ENCODE peak calls at places on chromosomes 1 and 21, in four cellular contexts. B, P, W and R are unnamed samples.

GRCh38 chr1:3126756-3127718 is 58.0 kb downstream of the PRDM16 start:
- DNase-seq in B (peak), P (no peak), W (no peak), R (no peak)

GRCh38 chr1:203274603-203275381 is 30.5 kb upstream of the BTG2 start:
- DNase-seq in P (no peak), B (no peak), W (peak), R (no peak)

GRCh38 chr21:42684109-42684916 is 30.9 kb downstream of the PDE9A start:
- DNase-seq in P (no peak), W (no peak), B (no peak), R (no peak)

GRCh38 chr1:14642712-14643111 is 44.2 kb downstream of the KAZN start:
- DNase-seq in W (no peak), B (no peak), P (no peak), R (no peak)

GRCh38 chr21:39021475-39021832 is 161.8 kb downstream of the PSMG1 start:
- DNase-seq in B (no peak), P (no peak), W (no peak), R (no peak)

GRCh38 chr21:43842742-43843141 is 22.3 kb upstream of the AGPAT3 start:
- DNase-seq in P (no peak), W (no peak), B (peak), R (no peak)

GRCh38 chr1:96090134-96090533 is 631.5 kb upstream of the PTBP2 start:
- DNase-seq in P (no peak), W (no peak), B (no peak), R (no peak)

GRCh38 chr1:231929311-231929710 is 302.7 kb downstream of the DISC1 start:
- DNase-seq in B (peak), P (no peak), W (no peak), R (no peak)

GRCh38 chr1:39917825-39918224 is 16.1 kb upstream of the MYCL start:
- DNase-seq in P (no peak), W (no peak), B (peak), R (peak)

GRCh38 chr1:78229344-78229743 is 183.6 kb downstream of the GIPC2 start:
- DNase-seq in B (peak), W (peak), P (no peak), R (no peak)

GRCh38 chr1:12231276-12231595 is 1.4 kb downstream of the VPS13D start:
- DNase-seq in B (peak), P (no peak), W (no peak), R (no peak)

GRCh38 chr1:244054247-244054923 is 3.3 kb downstream of the ZBTB18 start:
- DNase-seq in P (no peak), B (no peak), W (no peak), R (no peak)

GRCh38 chr1:151799179-151800022 is 5.8 kb downstream of the LINGO4 start:
- DNase-seq in W (no peak), B (peak), P (no peak), R (no peak)

GRCh38 chr1:67686272-67687197 is 1.5 kb downstream of the GADD45A start:
- DNase-seq in P (peak), B (peak), W (peak), R (peak)

GRCh38 chr1:95679262-95679661 is 445.3 kb downstream of the RWDD3 start:
- DNase-seq in B (no peak), P (no peak), W (no peak), R (no peak)

GRCh38 chr1:32990887-32991286 is 26.3 kb upstream of the RNF19B start:
- DNase-seq in P (no peak), W (no peak), B (no peak), R (no peak)

GRCh38 chr1:53186533-53186932 is 10.1 kb upstream of the CPT2 start:
- DNase-seq in B (no peak), W (no peak), P (no peak), R (no peak)
- TF ChIP-seq CTCF in B (no peak), W (no peak), P (no peak), R (no peak)

DNA sequence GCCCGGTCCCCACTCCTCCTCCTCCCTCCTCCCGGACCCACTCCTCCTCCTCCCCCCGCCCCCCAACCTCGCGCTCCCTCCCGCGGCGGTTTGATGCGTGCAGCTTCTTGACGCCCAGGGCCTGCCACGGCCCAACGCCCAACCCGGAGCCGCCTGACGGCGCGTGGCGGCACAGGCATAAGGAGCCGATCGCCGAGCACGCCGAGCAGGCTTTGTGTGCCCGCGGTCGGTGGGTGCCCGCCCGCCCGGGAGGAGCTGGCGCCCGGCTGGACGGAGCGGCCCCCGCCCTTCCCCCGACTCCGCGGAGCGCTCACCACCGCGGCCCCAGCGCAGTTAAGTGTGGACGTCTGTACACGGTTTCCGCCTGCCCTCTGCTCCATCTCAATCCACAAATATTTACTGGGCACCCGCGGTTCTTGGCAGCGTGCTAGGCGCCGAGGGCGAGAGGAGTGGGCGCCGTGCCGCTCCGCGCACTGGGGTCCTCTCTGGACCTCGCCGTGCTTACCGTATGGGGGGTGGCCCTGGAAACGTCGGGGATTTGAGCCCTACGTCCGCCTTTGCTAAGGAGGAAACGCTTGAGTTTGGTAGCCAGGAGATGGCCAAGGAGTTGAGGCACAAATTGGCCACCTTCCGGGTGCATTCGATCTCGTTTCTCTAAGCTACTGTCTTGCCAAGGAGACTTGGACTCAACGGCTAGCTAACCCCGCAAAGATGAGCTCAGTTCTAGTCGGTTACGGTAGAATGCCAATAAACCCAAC is 428 bp upstream of the HDGF start:
- DNase-seq in P (peak), B (peak), W (peak), R (peak)
- TF ChIP-seq CTCF in P (peak), B (peak), W (no peak), R (no peak)

GRCh38 chr1:173420330-173420806 is 56.8 kb upstream of the PRDX6 start:
- DNase-seq in W (peak), B (peak), P (peak), R (no peak)
- TF ChIP-seq CTCF in W (no peak), B (peak), P (peak), R (peak)

GRCh38 chr1:161164901-161165620 is 1.2 kb upstream of the PPOX start:
- DNase-seq in P (no peak), W (no peak), B (no peak), R (no peak)

GRCh38 chr1:161166669-161167548 is 683 bp downstream of the PPOX start:
- DNase-seq in P (no peak), W (no peak), B (no peak), R (peak)

GRCh38 chr1:161163793-161164192 is 2.4 kb upstream of the PPOX start:
- DNase-seq in P (no peak), B (no peak), W (no peak), R (no peak)

GRCh38 chr1:161168906-161169305 is 2.7 kb downstream of the PPOX start:
- DNase-seq in B (no peak), P (no peak), W (no peak), R (peak)

DNA sequence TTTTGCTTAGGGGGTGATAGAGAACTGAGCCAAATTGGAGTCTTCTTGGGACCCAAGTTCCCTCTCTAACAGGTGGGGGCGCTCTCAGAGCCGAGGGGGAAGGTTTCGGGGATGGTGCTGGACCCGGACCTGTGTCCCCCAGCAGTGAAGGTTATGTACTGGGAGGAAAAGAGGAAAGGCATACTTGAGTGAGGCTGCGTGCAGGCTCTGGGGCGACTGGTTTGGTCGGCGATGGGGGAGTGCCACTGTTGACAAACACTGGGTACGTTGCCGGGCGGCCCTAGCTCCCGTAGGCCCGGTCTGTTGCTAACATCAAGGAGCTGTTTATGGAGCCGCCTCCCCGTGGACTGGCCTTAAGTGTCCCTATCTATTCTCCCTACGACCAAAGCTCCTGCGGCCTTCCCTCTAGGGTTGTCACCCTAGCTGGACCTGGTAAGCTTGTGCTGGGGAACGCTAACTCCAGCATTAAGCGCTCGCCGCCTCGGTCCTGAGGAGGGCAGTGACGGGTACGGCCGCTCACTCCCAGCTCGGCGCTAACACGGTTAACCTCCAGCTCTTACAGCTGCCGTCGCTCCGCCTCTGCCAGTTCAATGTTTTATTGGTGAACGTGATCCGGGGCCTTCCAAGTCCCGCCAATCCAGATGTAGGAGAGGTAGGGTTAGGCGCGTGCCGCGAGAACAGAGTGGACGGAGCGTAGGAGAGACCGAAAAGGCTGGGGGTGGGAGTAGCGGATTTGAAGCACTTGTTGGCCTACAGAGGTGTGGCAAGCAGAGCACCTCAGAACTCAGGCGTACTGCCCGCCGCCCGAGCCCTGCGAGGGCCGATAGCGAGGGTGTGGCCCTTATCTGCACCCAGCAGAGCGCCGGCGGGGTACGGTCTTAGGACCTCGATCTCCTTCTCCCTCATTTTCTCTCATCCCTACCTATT is at the start of gene PPOX:
- DNase-seq in P (peak), B (peak), W (peak), R (peak)
- TF ChIP-seq CTCF in P (peak), B (peak), W (no peak), R (peak)

GRCh38 chr1:7576946-7577657 is 194.0 kb upstream of the VAMP3 start:
- DNase-seq in P (no peak), W (no peak), B (peak), R (peak)
- TF ChIP-seq CTCF in P (peak), W (no peak), B (peak), R (peak)

GRCh38 chr1:58155418-58156123 is 391.0 kb downstream of the OMA1 start:
- DNase-seq in W (no peak), P (peak), B (no peak), R (no peak)
- TF ChIP-seq CTCF in W (no peak), P (peak), B (peak), R (peak)

GRCh38 chr1:229106526-229107105 is 164.3 kb upstream of the RAB4A start:
- DNase-seq in P (no peak), B (no peak), W (no peak), R (no peak)

GRCh38 chr1:229107972-229108371 is 162.9 kb upstream of the RAB4A start:
- DNase-seq in W (no peak), P (no peak), B (no peak), R (no peak)

GRCh38 chr1:229109320-229109761 is 161.6 kb upstream of the RAB4A start:
- DNase-seq in B (no peak), W (peak), P (no peak), R (no peak)

GRCh38 chr1:229107302-229107815 is 163.6 kb upstream of the RAB4A start:
- DNase-seq in B (no peak), P (no peak), W (no peak), R (no peak)

DNA sequence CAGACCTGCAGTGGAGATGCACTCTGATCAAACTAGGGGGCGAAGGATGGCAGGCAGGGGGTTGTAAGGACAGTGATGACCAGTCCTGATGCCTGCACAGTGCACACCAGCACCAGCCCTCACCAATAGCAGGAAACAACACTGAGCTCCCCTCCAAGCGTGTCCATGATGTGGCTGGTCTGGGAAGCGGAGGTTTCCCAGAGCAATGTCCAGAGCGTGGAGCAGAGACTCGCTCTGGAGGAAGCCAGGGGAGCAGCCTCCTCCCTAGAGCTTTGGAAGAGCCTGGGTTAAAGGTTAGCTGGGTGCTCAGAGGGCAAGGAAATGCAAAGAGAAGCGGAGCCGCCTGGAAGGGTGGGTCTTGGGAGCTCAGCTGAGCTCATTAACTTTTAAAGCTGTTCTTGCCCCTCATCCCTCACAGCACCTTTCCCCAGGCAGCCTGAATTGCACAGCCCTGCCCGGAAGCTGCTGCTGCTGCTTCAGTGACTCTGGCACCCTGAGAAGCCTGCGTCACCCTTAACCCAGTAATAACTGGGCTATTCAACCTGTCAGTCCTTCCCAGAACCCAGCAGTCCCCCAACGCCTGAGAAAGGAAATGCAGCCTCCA is 162.2 kb upstream of the RAB4A start:
- DNase-seq in W (no peak), B (no peak), P (no peak), R (no peak)
- TF ChIP-seq CTCF in W (no peak), B (no peak), P (no peak), R (no peak)

GRCh38 chr1:115679141-115679611 is 37.4 kb downstream of the VANGL1 start:
- DNase-seq in W (peak), P (peak), B (peak), R (no peak)

GRCh38 chr1:115677172-115677542 is 35.4 kb downstream of the VANGL1 start:
- DNase-seq in P (no peak), W (no peak), B (peak), R (no peak)

GRCh38 chr1:115678141-115678540 is 36.4 kb downstream of the VANGL1 start:
- DNase-seq in P (no peak), B (no peak), W (no peak), R (no peak)

GRCh38 chr1:115676498-115677171 is 34.9 kb downstream of the VANGL1 start:
- DNase-seq in W (no peak), P (no peak), B (no peak), R (no peak)

DNA sequence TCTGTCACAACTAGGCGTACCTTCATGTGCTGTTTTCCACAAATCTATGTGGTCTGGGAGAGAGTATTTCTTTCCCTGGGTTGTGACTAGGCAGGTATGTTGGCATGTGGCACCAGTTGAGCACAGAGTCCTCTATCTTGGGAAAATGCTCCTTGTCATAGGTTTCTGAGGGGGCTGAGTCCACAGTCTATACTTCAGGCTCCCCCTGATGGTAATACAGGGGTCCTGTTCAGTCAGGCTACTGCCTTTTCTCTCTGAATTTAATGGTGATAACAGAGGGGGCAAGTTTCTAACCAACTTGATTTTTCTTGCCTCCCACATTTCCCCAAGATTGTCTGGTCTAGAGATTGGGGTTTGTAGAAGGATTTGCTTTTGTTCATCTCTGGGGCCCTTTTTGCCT is 35.8 kb downstream of the VANGL1 start:
- DNase-seq in P (no peak), B (no peak), W (no peak), R (no peak)
- TF ChIP-seq CTCF in P (peak), B (peak), W (no peak), R (no peak)